ENCODE peak calls at places on chromosome 6, in four cellular contexts. V is WTC11, K is MCF 10A, B is activated gamma-delta T cell treated with Interleukin-2 at 50 U/mL for 16 hours. N is an unnamed sample.

GRCh38 chr6:134529921-134530320 is 212.0 kb upstream of the SGK1 start:
- DNase-seq in V (no peak), K (peak), B (no peak), N (no peak)

GRCh38 chr6:132731086-132731485 is 17.2 kb upstream of the VNN1 start:
- DNase-seq in V (no peak), K (no peak), B (no peak), N (no peak)

GRCh38 chr6:9086331-9086730 is 651.0 kb upstream of the SLC35B3 start:
- DNase-seq in V (no peak), K (no peak), B (no peak), N (no peak)

GRCh38 chr6:74000582-74000981 is 304.6 kb downstream of the CD109 start:
- DNase-seq in V (no peak), K (peak), B (no peak), N (no peak)

GRCh38 chr6:31358302-31358701 is 1.3 kb upstream of the HLA-B start:
- DNase-seq in V (no peak), K (no peak), B (no peak), N (no peak)

GRCh38 chr6:15131234-15132195 is 114.4 kb upstream of the JARID2 start:
- DNase-seq in V (no peak), K (no peak), B (no peak), N (no peak)

GRCh38 chr6:109672204-109672603 is 18.8 kb downstream of the AK9 start:
- DNase-seq in V (no peak), K (no peak), B (no peak), N (no peak)

GRCh38 chr6:138692978-138693909 is 80.3 kb upstream of the CCDC28A start:
- DNase-seq in V (peak), K (peak), B (no peak), N (no peak)

GRCh38 chr6:19838442-19839236 is 1.5 kb downstream of the ID4 start:
- DNase-seq in V (peak), K (peak), B (no peak), N (no peak)

GRCh38 chr6:160106010-160106409 is 15.6 kb upstream of the SLC22A1 start:
- DNase-seq in V (no peak), K (no peak), B (no peak), N (no peak)

GRCh38 chr6:121770943-121771342 is 335.5 kb downstream of the GJA1 start:
- DNase-seq in V (no peak), K (peak), B (no peak), N (no peak)

GRCh38 chr6:155171109-155171746 is 92.6 kb upstream of the CLDN20 start:
- DNase-seq in V (no peak), K (peak), B (peak), N (peak)

GRCh38 chr6:44179072-44179536 is 20.5 kb downstream of the CAPN11 start:
- DNase-seq in V (no peak), K (peak), B (no peak), N (no peak)

GRCh38 chr6:20313960-20314530 is 87.6 kb upstream of the E2F3 start:
- DNase-seq in V (no peak), K (no peak), B (no peak), N (no peak)

GRCh38 chr6:127117979-127118504 is 429 bp upstream of the RSPO3 start:
- DNase-seq in V (peak), K (no peak), B (no peak), N (no peak)

GRCh38 chr6:28606424-28607391 is 81.0 kb downstream of the GPX5 start:
- DNase-seq in V (peak), K (peak), B (no peak), N (peak)

GRCh38 chr6:131898718-131899117 is 52.5 kb downstream of the CCN2 start:
- DNase-seq in V (no peak), K (no peak), B (no peak), N (no peak)

GRCh38 chr6:2990179-2990931 is 9.3 kb upstream of the NQO2 start:
- DNase-seq in V (no peak), K (peak), B (no peak), N (peak)

GRCh38 chr6:38975621-38976049 is 72.9 kb upstream of the GLP1R start:
- DNase-seq in V (no peak), K (no peak), B (no peak), N (no peak)

GRCh38 chr6:113120214-113120576 is 737.0 kb upstream of the MARCKS start:
- DNase-seq in V (no peak), K (peak), B (no peak), N (no peak)

GRCh38 chr6:54991761-54992330 is 145.3 kb downstream of the FAM83B start:
- DNase-seq in V (no peak), K (no peak), B (no peak), N (no peak)

GRCh38 chr6:144214622-144215401 is 64.5 kb downstream of the STX11 start:
- DNase-seq in V (no peak), K (no peak), B (no peak), N (no peak)